ENCODE peak calls at places on chromosomes 16 and 17, in five cellular contexts. X is HCEC 1CT; N is activated naive CD8-positive, alpha-beta T cell treated with anti-CD3 and anti-CD28 coated beads, Interleukin-2, amount 50 U/mL, for 16 hours; M is kidney; J is GM18507. I is an unnamed sample.
A peak's percentile ranks its signal among the peaks of the same experiment; 100 is the strongest.

GRCh38 chr16:70774261-70774660 is 26.7 kb downstream of the VAC14 start:
- DNase-seq in N (no peak), M (peak; percentile 25), J (no peak), X (no peak), I (no peak)

GRCh38 chr16:87371261-87371866 is 12.2 kb downstream of the FBXO31 start:
- DNase-seq in J (no peak), N (no peak), M (no peak), X (no peak), I (no peak)

GRCh38 chr17:17737938-17738894 is 57.0 kb downstream of the RAI1 start:
- DNase-seq in M (peak; percentile 93), J (no peak), X (no peak), N (no peak), I (no peak)

GRCh38 chr17:38727661-38728220 is 2.4 kb upstream of the CISD3 start:
- DNase-seq in J (no peak), M (no peak), N (peak; percentile 51), X (no peak), I (no peak)

GRCh38 chr16:57061084-57061905 is 31.1 kb upstream of the CPNE2 start:
- DNase-seq in J (no peak), X (no peak), M (peak; percentile 95), N (no peak), I (peak; percentile 65)

GRCh38 chr16:66324785-66325184 is 41.7 kb upstream of the CDH5 start:
- DNase-seq in J (no peak), N (no peak), M (peak; percentile 49), X (peak; percentile 10), I (no peak)

GRCh38 chr17:60720763-60721531 is 43.3 kb downstream of the BCAS3 start:
- DNase-seq in X (peak; percentile 59), J (peak; percentile 32), N (no peak), M (no peak), I (peak; percentile 69)

GRCh38 chr17:3944485-3945388 is 19.5 kb downstream of the ATP2A3 start:
- DNase-seq in M (peak; percentile 71), N (no peak), J (no peak), X (no peak), I (peak; percentile 97)

GRCh38 chr17:45974916-45975630 is 24.0 kb upstream of the STH start:
- DNase-seq in X (no peak), M (peak; percentile 52), J (no peak), N (no peak), I (no peak)

GRCh38 chr17:334974-335481 is 17.6 kb downstream of the RPH3AL start:
- DNase-seq in J (no peak), X (no peak), M (peak; percentile 62), N (no peak), I (no peak)

GRCh38 chr17:70552230-70552981 is 383.1 kb downstream of the KCNJ2 start:
- DNase-seq in X (peak; percentile 41), N (no peak), M (no peak), J (no peak), I (peak; percentile 50)

GRCh38 chr16:75074920-75075687 is 41.5 kb downstream of the LDHD start:
- DNase-seq in J (peak; percentile 73), M (peak; percentile 80), N (peak; percentile 23), X (no peak), I (no peak)

GRCh38 chr17:16989230-16989952 is 17.5 kb upstream of the TNFRSF13B start:
- DNase-seq in J (no peak), X (no peak), N (no peak), M (no peak), I (no peak)

GRCh38 chr17:2689411-2690164 is 22.0 kb downstream of the CLUH start:
- DNase-seq in M (peak; percentile 77), X (no peak), J (no peak), N (no peak), I (peak; percentile 9)